ENCODE peak calls at places on chromosomes 16 and 17, in nine cellular contexts. One of them, this sample, is unnamed.
A peak's percentile ranks its signal among the peaks of the same experiment; 100 is the strongest.

GRCh38 chr17:83129676-83130075 is 50.3 kb downstream of the METRNL start:
- DNase-seq in stomach: no peak
- DNase-seq in lung: no peak
- DNase-seq in aorta: no peak
- DNase-seq in PC-3: no peak
- DNase-seq in psoas muscle: no peak
- DNase-seq in heart right ventricle: no peak
- DNase-seq in AG04450: no peak
- DNase-seq in CD4-positive, alpha-beta T cell: no peak
- DNase-seq in this sample: no peak

GRCh38 chr16:73432794-73433455 is 385.0 kb upstream of the ZFHX3 start:
- DNase-seq in stomach: no peak
- DNase-seq in lung: no peak
- DNase-seq in aorta: no peak
- DNase-seq in PC-3: no peak
- DNase-seq in psoas muscle: no peak
- DNase-seq in heart right ventricle: no peak
- DNase-seq in AG04450: no peak
- DNase-seq in CD4-positive, alpha-beta T cell: no peak
- DNase-seq in this sample: no peak

GRCh38 chr17:62901544-62901943 is 64.5 kb upstream of the TANC2 start:
- DNase-seq in stomach: no peak
- DNase-seq in lung: no peak
- DNase-seq in aorta: no peak
- DNase-seq in PC-3: no peak
- DNase-seq in psoas muscle: no peak
- DNase-seq in heart right ventricle: no peak
- DNase-seq in AG04450: no peak
- DNase-seq in CD4-positive, alpha-beta T cell: no peak
- DNase-seq in this sample: no peak

GRCh38 chr16:87410530-87410929 is 18.4 kb downstream of the MAP1LC3B start:
- DNase-seq in stomach: no peak
- DNase-seq in lung: no peak
- DNase-seq in aorta: no peak
- DNase-seq in PC-3: no peak
- DNase-seq in psoas muscle: no peak
- DNase-seq in heart right ventricle: no peak
- DNase-seq in AG04450: no peak
- DNase-seq in CD4-positive, alpha-beta T cell: no peak
- DNase-seq in this sample: no peak

GRCh38 chr17:76683921-76684745 is 26.6 kb downstream of the MXRA7 start:
- DNase-seq in stomach: no peak
- DNase-seq in lung: no peak
- DNase-seq in aorta: no peak
- DNase-seq in PC-3: no peak
- DNase-seq in psoas muscle: no peak
- DNase-seq in heart right ventricle: no peak
- DNase-seq in AG04450: no peak
- DNase-seq in CD4-positive, alpha-beta T cell: no peak
- DNase-seq in this sample: no peak

GRCh38 chr17:42488032-42488431 is 29.4 kb downstream of the ATP6V0A1 start:
- DNase-seq in stomach: no peak
- DNase-seq in lung: no peak
- DNase-seq in aorta: no peak
- DNase-seq in PC-3: no peak
- DNase-seq in psoas muscle: no peak
- DNase-seq in heart right ventricle: no peak
- DNase-seq in AG04450: no peak
- DNase-seq in CD4-positive, alpha-beta T cell: no peak
- DNase-seq in this sample: no peak

GRCh38 chr17:7560172-7561027 is 1.3 kb upstream of the SENP3 start:
- DNase-seq in stomach: peak; percentile 81
- DNase-seq in lung: peak; percentile 67
- DNase-seq in aorta: peak; percentile 79
- DNase-seq in PC-3: peak; percentile 56
- DNase-seq in psoas muscle: peak; percentile 64
- DNase-seq in heart right ventricle: peak; percentile 58
- DNase-seq in AG04450: no peak
- DNase-seq in CD4-positive, alpha-beta T cell: peak; percentile 49
- DNase-seq in this sample: peak; percentile 66

GRCh38 chr16:11359370-11359769 is 14.1 kb downstream of the RMI2 start:
- DNase-seq in stomach: no peak
- DNase-seq in lung: peak; percentile 57
- DNase-seq in aorta: no peak
- DNase-seq in PC-3: peak; percentile 92
- DNase-seq in psoas muscle: peak; percentile 33
- DNase-seq in heart right ventricle: no peak
- DNase-seq in AG04450: peak; percentile 52
- DNase-seq in CD4-positive, alpha-beta T cell: no peak
- DNase-seq in this sample: no peak

GRCh38 chr17:39166437-39167335 is 725 bp upstream of the ARL5C start:
- DNase-seq in stomach: no peak
- DNase-seq in lung: no peak
- DNase-seq in aorta: no peak
- DNase-seq in PC-3: no peak
- DNase-seq in psoas muscle: no peak
- DNase-seq in heart right ventricle: no peak
- DNase-seq in AG04450: no peak
- DNase-seq in CD4-positive, alpha-beta T cell: no peak
- DNase-seq in this sample: no peak

GRCh38 chr16:83728518-83728917 is 79.3 kb upstream of the HSBP1 start:
- DNase-seq in stomach: no peak
- DNase-seq in lung: no peak
- DNase-seq in aorta: no peak
- DNase-seq in PC-3: no peak
- DNase-seq in psoas muscle: no peak
- DNase-seq in heart right ventricle: no peak
- DNase-seq in AG04450: no peak
- DNase-seq in CD4-positive, alpha-beta T cell: no peak
- DNase-seq in this sample: no peak

GRCh38 chr17:63996430-63997182 is 1.5 kb upstream of the PRR29 start:
- DNase-seq in stomach: no peak
- DNase-seq in lung: no peak
- DNase-seq in aorta: peak; percentile 26
- DNase-seq in PC-3: no peak
- DNase-seq in psoas muscle: no peak
- DNase-seq in heart right ventricle: no peak
- DNase-seq in AG04450: no peak
- DNase-seq in CD4-positive, alpha-beta T cell: no peak
- DNase-seq in this sample: no peak

GRCh38 chr16:74909665-74910064 is 75.3 kb downstream of the WDR59 start:
- DNase-seq in stomach: no peak
- DNase-seq in lung: no peak
- DNase-seq in aorta: no peak
- DNase-seq in PC-3: no peak
- DNase-seq in psoas muscle: no peak
- DNase-seq in heart right ventricle: peak; percentile 26
- DNase-seq in AG04450: no peak
- DNase-seq in CD4-positive, alpha-beta T cell: no peak
- DNase-seq in this sample: no peak
- H3K9me3 ChIP-seq in stomach: peaks cover 4% of the 10 kb centered on the region
- H3K9me3 ChIP-seq in lung: peaks cover 10% of the 10 kb centered on the region
- H3K9me3 ChIP-seq in aorta: no peaks in the 10 kb centered on the region
- H3K9me3 ChIP-seq in PC-3: no peaks in the 10 kb centered on the region
- H3K9me3 ChIP-seq in psoas muscle: no peaks in the 10 kb centered on the region
- H3K9me3 ChIP-seq in heart right ventricle: no peaks in the 10 kb centered on the region
- H3K9me3 ChIP-seq in AG04450: peaks cover 5% of the 10 kb centered on the region
- H3K9me3 ChIP-seq in CD4-positive, alpha-beta T cell: peaks cover 31% of the 10 kb centered on the region
- H3K9me3 ChIP-seq in this sample: no peaks in the 10 kb centered on the region

GRCh38 chr17:72163474-72163873 is 42.7 kb downstream of the SOX9 start:
- DNase-seq in stomach: no peak
- DNase-seq in lung: no peak
- DNase-seq in aorta: no peak
- DNase-seq in PC-3: no peak
- DNase-seq in psoas muscle: no peak
- DNase-seq in heart right ventricle: no peak
- DNase-seq in AG04450: no peak
- DNase-seq in CD4-positive, alpha-beta T cell: no peak
- DNase-seq in this sample: no peak

GRCh38 chr17:72162569-72162968 is 41.7 kb downstream of the SOX9 start:
- DNase-seq in stomach: no peak
- DNase-seq in lung: no peak
- DNase-seq in aorta: no peak
- DNase-seq in PC-3: no peak
- DNase-seq in psoas muscle: no peak
- DNase-seq in heart right ventricle: no peak
- DNase-seq in AG04450: no peak
- DNase-seq in CD4-positive, alpha-beta T cell: no peak
- DNase-seq in this sample: no peak

GRCh38 chr17:72166040-72166439 is 45.2 kb downstream of the SOX9 start:
- DNase-seq in stomach: no peak
- DNase-seq in lung: no peak
- DNase-seq in aorta: no peak
- DNase-seq in PC-3: no peak
- DNase-seq in psoas muscle: no peak
- DNase-seq in heart right ventricle: peak; percentile 18
- DNase-seq in AG04450: no peak
- DNase-seq in CD4-positive, alpha-beta T cell: no peak
- DNase-seq in this sample: no peak

GRCh38 chr17:72165202-72165972 is 44.6 kb downstream of the SOX9 start:
- DNase-seq in stomach: no peak
- DNase-seq in lung: no peak
- DNase-seq in aorta: no peak
- DNase-seq in PC-3: no peak
- DNase-seq in psoas muscle: no peak
- DNase-seq in heart right ventricle: no peak
- DNase-seq in AG04450: no peak
- DNase-seq in CD4-positive, alpha-beta T cell: no peak
- DNase-seq in this sample: no peak

GRCh38 chr17:72164340-72164739 is 43.5 kb downstream of the SOX9 start:
- DNase-seq in stomach: no peak
- DNase-seq in lung: no peak
- DNase-seq in aorta: no peak
- DNase-seq in PC-3: no peak
- DNase-seq in psoas muscle: no peak
- DNase-seq in heart right ventricle: no peak
- DNase-seq in AG04450: no peak
- DNase-seq in CD4-positive, alpha-beta T cell: no peak
- DNase-seq in this sample: no peak
- H3K9me3 ChIP-seq in stomach: no peaks in the 10 kb centered on the region
- H3K9me3 ChIP-seq in lung: peaks cover 4% of the 10 kb centered on the region
- H3K9me3 ChIP-seq in aorta: no peaks in the 10 kb centered on the region
- H3K9me3 ChIP-seq in PC-3: no peaks in the 10 kb centered on the region
- H3K9me3 ChIP-seq in psoas muscle: no peaks in the 10 kb centered on the region
- H3K9me3 ChIP-seq in heart right ventricle: no peaks in the 10 kb centered on the region
- H3K9me3 ChIP-seq in AG04450: no peaks in the 10 kb centered on the region
- H3K9me3 ChIP-seq in CD4-positive, alpha-beta T cell: peaks cover 4% of the 10 kb centered on the region
- H3K9me3 ChIP-seq in this sample: no peaks in the 10 kb centered on the region

DNA sequence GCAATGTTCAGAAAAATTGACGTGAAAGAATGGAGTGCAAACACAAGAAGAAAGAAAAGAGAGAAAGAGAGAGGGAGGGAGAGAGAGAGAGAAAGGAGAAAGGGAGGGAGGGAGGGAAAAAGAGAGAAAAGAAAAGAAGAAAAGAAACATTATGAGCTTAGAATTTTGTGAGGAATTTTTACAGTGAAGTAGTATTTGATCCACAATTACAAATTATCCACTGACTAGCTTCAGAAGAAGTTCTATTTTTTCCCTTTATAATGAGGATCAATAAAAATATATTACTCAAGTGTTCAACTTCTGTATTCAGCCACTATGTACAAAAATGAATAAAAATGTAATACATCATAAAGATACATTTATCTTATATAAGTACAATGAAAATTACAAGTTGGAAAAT is 494.5 kb upstream of the CA10 start:
- DNase-seq in stomach: no peak
- DNase-seq in lung: no peak
- DNase-seq in aorta: no peak
- DNase-seq in PC-3: no peak
- DNase-seq in psoas muscle: no peak
- DNase-seq in heart right ventricle: no peak
- DNase-seq in AG04450: no peak
- DNase-seq in CD4-positive, alpha-beta T cell: no peak
- DNase-seq in this sample: no peak
- H3K9me3 ChIP-seq in stomach: no peaks in the 10 kb centered on the region
- H3K9me3 ChIP-seq in lung: no peaks in the 10 kb centered on the region
- H3K9me3 ChIP-seq in aorta: no peaks in the 10 kb centered on the region
- H3K9me3 ChIP-seq in PC-3: peaks cover 23% of the 10 kb centered on the region
- H3K9me3 ChIP-seq in psoas muscle: no peaks in the 10 kb centered on the region
- H3K9me3 ChIP-seq in heart right ventricle: no peaks in the 10 kb centered on the region
- H3K9me3 ChIP-seq in AG04450: no peaks in the 10 kb centered on the region
- H3K9me3 ChIP-seq in CD4-positive, alpha-beta T cell: no peaks in the 10 kb centered on the region
- H3K9me3 ChIP-seq in this sample: no peaks in the 10 kb centered on the region

DNA sequence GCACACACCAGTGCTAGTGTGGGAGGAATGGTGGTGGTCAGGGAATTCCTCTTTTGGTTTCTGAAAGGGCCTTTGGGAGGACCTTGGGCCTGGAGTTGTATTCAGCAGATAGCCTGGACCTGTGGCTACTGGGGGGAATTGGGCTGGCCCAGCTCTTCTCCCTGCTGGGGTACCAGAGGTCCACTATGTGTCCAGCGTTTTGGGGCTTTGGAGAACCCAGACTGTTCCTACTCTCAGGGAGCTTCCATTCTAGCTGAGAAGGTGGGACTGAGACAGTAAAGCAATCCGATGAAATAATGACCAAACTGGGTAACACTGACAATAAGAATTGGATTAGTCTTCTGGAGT is 2.4 kb downstream of the EPN3 start:
- DNase-seq in stomach: no peak
- DNase-seq in lung: no peak
- DNase-seq in aorta: no peak
- DNase-seq in PC-3: no peak
- DNase-seq in psoas muscle: no peak
- DNase-seq in heart right ventricle: no peak
- DNase-seq in AG04450: no peak
- DNase-seq in CD4-positive, alpha-beta T cell: no peak
- DNase-seq in this sample: no peak
- H3K9me3 ChIP-seq in stomach: no peaks in the 10 kb centered on the region
- H3K9me3 ChIP-seq in lung: peaks cover 1% of the 10 kb centered on the region
- H3K9me3 ChIP-seq in aorta: no peaks in the 10 kb centered on the region
- H3K9me3 ChIP-seq in PC-3: no peaks in the 10 kb centered on the region
- H3K9me3 ChIP-seq in psoas muscle: no peaks in the 10 kb centered on the region
- H3K9me3 ChIP-seq in heart right ventricle: no peaks in the 10 kb centered on the region
- H3K9me3 ChIP-seq in AG04450: no peaks in the 10 kb centered on the region
- H3K9me3 ChIP-seq in CD4-positive, alpha-beta T cell: no peaks in the 10 kb centered on the region
- H3K9me3 ChIP-seq in this sample: no peaks in the 10 kb centered on the region

GRCh38 chr16:35365675-35366074 is 1906.3 kb downstream of the TP53TG3F start:
- DNase-seq in stomach: no peak
- DNase-seq in lung: no peak
- DNase-seq in aorta: no peak
- DNase-seq in PC-3: no peak
- DNase-seq in psoas muscle: no peak
- DNase-seq in heart right ventricle: no peak
- DNase-seq in AG04450: no peak
- DNase-seq in CD4-positive, alpha-beta T cell: no peak
- DNase-seq in this sample: no peak
- H3K9me3 ChIP-seq in stomach: no peaks in the 10 kb centered on the region
- H3K9me3 ChIP-seq in lung: peaks cover 2% of the 10 kb centered on the region
- H3K9me3 ChIP-seq in aorta: peaks cover 5% of the 10 kb centered on the region
- H3K9me3 ChIP-seq in PC-3: no peaks in the 10 kb centered on the region
- H3K9me3 ChIP-seq in psoas muscle: no peaks in the 10 kb centered on the region
- H3K9me3 ChIP-seq in heart right ventricle: no peaks in the 10 kb centered on the region
- H3K9me3 ChIP-seq in AG04450: peaks cover 22% of the 10 kb centered on the region
- H3K9me3 ChIP-seq in CD4-positive, alpha-beta T cell: peaks cover 21% of the 10 kb centered on the region
- H3K9me3 ChIP-seq in this sample: no peaks in the 10 kb centered on the region

GRCh38 chr17:22717211-22717610 is 1024.9 kb downstream of the KCNJ18 start:
- DNase-seq in stomach: no peak
- DNase-seq in lung: no peak
- DNase-seq in aorta: no peak
- DNase-seq in PC-3: no peak
- DNase-seq in psoas muscle: no peak
- DNase-seq in heart right ventricle: no peak
- DNase-seq in AG04450: no peak
- DNase-seq in CD4-positive, alpha-beta T cell: no peak
- DNase-seq in this sample: no peak

GRCh38 chr17:22718689-22719088 is 1026.4 kb downstream of the KCNJ18 start:
- DNase-seq in stomach: no peak
- DNase-seq in lung: no peak
- DNase-seq in aorta: no peak
- DNase-seq in PC-3: no peak
- DNase-seq in psoas muscle: no peak
- DNase-seq in heart right ventricle: no peak
- DNase-seq in AG04450: no peak
- DNase-seq in CD4-positive, alpha-beta T cell: no peak
- DNase-seq in this sample: no peak
- H3K9me3 ChIP-seq in stomach: peaks cover 18% of the 10 kb centered on the region
- H3K9me3 ChIP-seq in lung: peaks cover 14% of the 10 kb centered on the region
- H3K9me3 ChIP-seq in aorta: peaks cover 2% of the 10 kb centered on the region
- H3K9me3 ChIP-seq in PC-3: peaks cover 14% of the 10 kb centered on the region
- H3K9me3 ChIP-seq in psoas muscle: peaks cover 13% of the 10 kb centered on the region
- H3K9me3 ChIP-seq in heart right ventricle: peaks cover 5% of the 10 kb centered on the region
- H3K9me3 ChIP-seq in AG04450: peaks cover 39% of the 10 kb centered on the region
- H3K9me3 ChIP-seq in CD4-positive, alpha-beta T cell: peaks cover under 1% of the 10 kb centered on the region
- H3K9me3 ChIP-seq in this sample: no peaks in the 10 kb centered on the region